ENCODE peak calls at places on chromosomes 5 and 9, in eight cellular contexts. I is upper lobe of right lung, M is A549, D is tibial nerve, Y is kidney, B is mammary epithelial cell, Z is aorta, K is stomach. A is an unnamed sample.

GRCh38 chr5:71757590-71758543 is 38.8 kb downstream of the CARTPT start:
- DNase-seq in I (no peak), Y (peak; percentile 79), K (peak; percentile 73), Z (peak; percentile 75), B (peak; percentile 54), D (peak; percentile 18), M (peak; percentile 80), A (peak; percentile 25)

GRCh38 chr5:138022912-138023311 is 10.0 kb downstream of the FAM13B start:
- DNase-seq in K (no peak), D (no peak), M (no peak), B (no peak), Z (no peak), Y (no peak), I (no peak), A (no peak)

GRCh38 chr5:150503977-150504620 is 3.8 kb upstream of the NDST1 start:
- DNase-seq in M (no peak), D (no peak), I (peak; percentile 92), Y (peak; percentile 83), Z (no peak), K (peak; percentile 86), B (no peak), A (no peak)

GRCh38 chr9:88767504-88767790 is 223.8 kb upstream of the S1PR3 start:
- DNase-seq in Z (no peak), Y (no peak), D (no peak), K (no peak), I (no peak), M (no peak), B (no peak), A (no peak)

GRCh38 chr5:43711496-43711895 is 108.5 kb downstream of the NNT start:
- DNase-seq in K (no peak), M (peak; percentile 31), I (no peak), D (no peak), Y (no peak), Z (no peak), B (peak; percentile 5), A (no peak)

GRCh38 chr5:96652769-96653455 is 9.3 kb upstream of the CAST start:
- DNase-seq in M (no peak), D (no peak), I (no peak), Z (no peak), Y (no peak), B (peak; percentile 73), K (no peak), A (no peak)

GRCh38 chr9:78062710-78063109 is 31.1 kb upstream of the GNAQ start:
- DNase-seq in K (no peak), B (no peak), I (no peak), D (no peak), Z (no peak), Y (no peak), M (no peak), A (no peak)

GRCh38 chr5:126568206-126568755 is 26.7 kb downstream of the ALDH7A1 start:
- DNase-seq in Z (no peak), B (no peak), I (no peak), Y (no peak), D (no peak), M (no peak), K (peak; percentile 7), A (no peak)

GRCh38 chr5:175001311-175001710 is 276.9 kb downstream of the MSX2 start:
- DNase-seq in Z (no peak), I (no peak), K (no peak), B (no peak), M (no peak), D (no peak), Y (no peak), A (no peak)

GRCh38 chr9:95938724-95939123 is 63.2 kb downstream of the ERCC6L2 start:
- DNase-seq in K (no peak), D (no peak), B (no peak), Y (no peak), I (no peak), M (no peak), Z (no peak), A (no peak)

GRCh38 chr9:86405926-86406325 is 51.7 kb upstream of the TUT7 start:
- DNase-seq in Y (no peak), B (peak; percentile 96), D (no peak), Z (no peak), K (no peak), M (peak; percentile 59), I (no peak), A (no peak)

GRCh38 chr9:123940721-123941534 is 11.0 kb upstream of the DENND1A start:
- DNase-seq in M (no peak), Y (no peak), I (no peak), K (no peak), B (no peak), D (no peak), Z (no peak), A (no peak)

GRCh38 chr9:74753650-74754049 is 134.1 kb downstream of the TRPM6 start:
- DNase-seq in I (no peak), Y (no peak), B (no peak), D (no peak), Z (no peak), M (no peak), K (no peak), A (no peak)

GRCh38 chr5:82159014-82159413 is 119.1 kb downstream of the RPS23 start:
- DNase-seq in Z (no peak), K (no peak), I (no peak), B (peak; percentile 83), M (peak; percentile 67), Y (no peak), D (no peak), A (no peak)

GRCh38 chr5:95087819-95088317 is 197.0 kb downstream of the MCTP1 start:
- DNase-seq in B (peak; percentile 23), Y (peak; percentile 18), M (no peak), Z (no peak), I (no peak), D (no peak), K (no peak), A (no peak)

GRCh38 chr5:135053278-135053677 is 19.2 kb upstream of the PITX1 start:
- DNase-seq in D (no peak), M (no peak), K (no peak), B (no peak), Y (peak; percentile 28), I (no peak), Z (no peak), A (no peak)

GRCh38 chr9:19782005-19782404 is 6.8 kb downstream of the SLC24A2 start:
- DNase-seq in Y (no peak), M (peak; percentile 2), B (peak; percentile 19), K (no peak), D (no peak), Z (no peak), I (no peak), A (no peak)

GRCh38 chr9:15509931-15510788 is 610 bp downstream of the PSIP1 start:
- DNase-seq in K (peak; percentile 33), D (no peak), B (no peak), M (peak; percentile 20), Z (peak; percentile 82), I (peak; percentile 70), Y (peak; percentile 85), A (peak; percentile 68)

GRCh38 chr5:17679597-17680187 is 45.4 kb downstream of the TAF11L14 start:
- DNase-seq in M (peak; percentile 17), D (no peak), Z (no peak), B (peak; percentile 89), I (no peak), K (no peak), Y (no peak), A (no peak)

GRCh38 chr5:94423411-94423810 is 195.0 kb downstream of the KIAA0825 start:
- DNase-seq in B (no peak), D (no peak), Z (no peak), I (no peak), Y (no peak), K (no peak), M (no peak), A (no peak)

GRCh38 chr5:31036407-31036806 is 157.1 kb upstream of the CDH6 start:
- DNase-seq in B (no peak), D (no peak), I (no peak), K (no peak), Z (no peak), Y (no peak), M (no peak), A (no peak)
- H3K27ac ChIP-seq in B (no peak overlapping the region), D (no peak overlapping the region), I (no peak overlapping the region), K (no peak overlapping the region), Z (no peak overlapping the region), Y (no peak overlapping the region), M (no peak overlapping the region), A (no peak overlapping the region)

DNA sequence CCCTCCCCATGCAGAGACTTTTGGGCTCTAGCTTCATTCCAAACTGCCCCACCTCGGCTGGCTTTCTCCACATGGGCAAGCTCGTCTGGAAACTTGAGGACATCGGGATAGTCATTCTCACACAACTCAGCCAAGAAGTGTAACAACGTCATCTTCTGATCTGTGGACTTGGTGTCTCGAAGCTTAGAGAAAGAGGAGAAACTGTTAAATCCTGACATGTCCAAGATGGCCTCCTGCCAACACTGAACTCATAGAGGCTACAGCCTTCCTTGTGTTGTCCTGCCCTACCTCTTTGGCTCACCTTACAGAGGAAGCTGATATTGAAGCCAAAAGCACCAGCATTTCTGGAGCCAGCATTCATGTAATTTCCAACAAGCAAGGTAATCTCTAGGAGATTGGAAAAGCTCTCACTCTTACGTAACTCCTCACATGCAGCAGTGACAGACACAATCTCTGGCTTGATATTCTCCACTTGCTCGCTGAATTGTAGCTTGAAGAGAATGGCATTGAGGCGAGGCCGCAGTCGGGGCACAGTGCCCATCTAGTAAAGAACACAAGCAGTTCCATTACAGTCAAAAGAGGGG is 39.6 kb downstream of the PCDHGC5 start:
- DNase-seq in M (no peak), I (no peak), D (peak; percentile 27), Y (no peak), Z (no peak), K (no peak), B (no peak), A (no peak)
- H3K27ac ChIP-seq in M (no peak overlapping the region), I (peak overlapping the region; percentile 77), D (peak overlapping the region; percentile 53), Y (peak overlapping the region; percentile 47), Z (peak overlapping the region; percentile 66), K (no peak overlapping the region), B (peak overlapping the region; percentile 25), A (no peak overlapping the region)

DNA sequence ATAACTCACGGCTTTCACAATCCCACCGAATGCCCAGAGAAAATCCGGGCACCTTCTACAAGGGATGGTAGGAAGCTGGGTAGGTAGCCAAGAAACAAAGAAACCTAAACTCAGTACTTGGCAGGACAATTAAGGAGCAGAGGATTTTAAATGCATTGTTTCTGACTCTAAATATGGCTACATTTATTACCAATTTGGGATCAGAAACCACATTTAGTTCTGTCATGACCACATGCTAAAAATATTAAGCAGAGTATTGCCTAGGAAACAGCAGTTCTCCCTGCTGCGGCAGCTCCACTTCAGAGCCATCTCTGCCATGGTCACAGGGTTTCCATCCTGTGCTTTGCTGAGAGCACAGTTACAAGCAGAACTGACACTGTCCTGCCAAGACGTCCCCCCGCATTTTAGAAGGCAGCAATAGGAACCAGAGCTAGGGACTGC is 57.5 kb downstream of the SIL1 start:
- DNase-seq in B (no peak), M (no peak), Z (no peak), I (no peak), D (no peak), K (no peak), Y (no peak), A (no peak)
- H3K27ac ChIP-seq in B (no peak overlapping the region), M (no peak overlapping the region), Z (peak overlapping the region; percentile 96), I (peak overlapping the region; percentile 31), D (no peak overlapping the region), K (peak overlapping the region; percentile 40), Y (peak overlapping the region; percentile 26), A (no peak overlapping the region)

DNA sequence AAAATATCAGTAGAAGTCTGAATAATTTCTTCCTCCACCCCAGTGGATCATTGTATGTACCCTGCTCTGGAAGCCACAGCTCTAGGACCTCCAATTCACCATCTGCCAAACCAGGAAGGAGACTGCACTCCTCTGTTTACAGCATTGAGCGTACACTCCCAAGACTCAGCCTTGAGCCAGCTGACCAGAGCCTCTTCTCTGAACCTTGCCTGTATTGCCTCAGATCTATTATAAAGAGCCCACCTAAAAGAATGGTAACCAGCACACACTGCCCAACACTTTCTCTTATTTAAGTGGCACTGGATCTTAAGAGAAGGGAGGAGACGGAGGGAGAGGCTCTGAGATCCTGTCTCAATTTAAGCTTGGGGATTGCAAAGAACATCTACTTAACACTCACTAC is 217.8 kb upstream of the RASEF start:
- DNase-seq in M (no peak), I (no peak), K (no peak), D (no peak), Y (no peak), Z (no peak), B (no peak), A (no peak)
- H3K27ac ChIP-seq in M (peak overlapping the region; percentile 25), I (peak overlapping the region; percentile 58), K (no peak overlapping the region), D (no peak overlapping the region), Y (peak overlapping the region; percentile 84), Z (no peak overlapping the region), B (no peak overlapping the region), A (no peak overlapping the region)

A was measured in CD4-positive, alpha-beta T cell.